ENCODE peak calls at places on chromosome 21, in six cellular contexts. One of them, this sample, is unnamed.

GRCh38 chr21:44456207-44456914 is 1.1 kb downstream of the LRRC3 start:
- DNase-seq in choroid plexus epithelial cell: no peak
- DNase-seq in epithelial cell of proximal tubule: no peak
- DNase-seq in psoas muscle: peak
- DNase-seq in HCT116: no peak
- DNase-seq in AG04450: no peak
- DNase-seq in this sample: no peak

GRCh38 chr21:25572895-25573310 is 34.4 kb downstream of the MRPL39 start:
- DNase-seq in AG04450: no peak
- DNase-seq in choroid plexus epithelial cell: peak
- DNase-seq in epithelial cell of proximal tubule: no peak
- DNase-seq in psoas muscle: no peak
- DNase-seq in HCT116: no peak
- DNase-seq in this sample: no peak

GRCh38 chr21:46634966-46635323 is 529 bp upstream of the PRMT2 start:
- DNase-seq in psoas muscle: no peak
- DNase-seq in choroid plexus epithelial cell: peak
- DNase-seq in epithelial cell of proximal tubule: no peak
- DNase-seq in AG04450: peak
- DNase-seq in HCT116: peak
- DNase-seq in this sample: peak

GRCh38 chr21:42855937-42856335 is 23.4 kb downstream of the WDR4 start:
- DNase-seq in AG04450: no peak
- DNase-seq in choroid plexus epithelial cell: no peak
- DNase-seq in epithelial cell of proximal tubule: no peak
- DNase-seq in psoas muscle: no peak
- DNase-seq in HCT116: no peak
- DNase-seq in this sample: no peak

GRCh38 chr21:42671778-42672593 is 18.6 kb downstream of the PDE9A start:
- DNase-seq in HCT116: no peak
- DNase-seq in choroid plexus epithelial cell: no peak
- DNase-seq in epithelial cell of proximal tubule: no peak
- DNase-seq in psoas muscle: no peak
- DNase-seq in AG04450: no peak
- DNase-seq in this sample: no peak

GRCh38 chr21:25425156-25425555 is 182.1 kb downstream of the MRPL39 start:
- DNase-seq in epithelial cell of proximal tubule: no peak
- DNase-seq in AG04450: no peak
- DNase-seq in choroid plexus epithelial cell: no peak
- DNase-seq in HCT116: no peak
- DNase-seq in psoas muscle: no peak
- DNase-seq in this sample: no peak

GRCh38 chr21:20789696-20790095 is 208.5 kb upstream of the NCAM2 start:
- DNase-seq in choroid plexus epithelial cell: peak
- DNase-seq in epithelial cell of proximal tubule: no peak
- DNase-seq in HCT116: no peak
- DNase-seq in psoas muscle: no peak
- DNase-seq in AG04450: no peak
- DNase-seq in this sample: no peak

GRCh38 chr21:31623664-31624063 is 35.8 kb upstream of the SOD1 start:
- DNase-seq in psoas muscle: no peak
- DNase-seq in choroid plexus epithelial cell: peak
- DNase-seq in epithelial cell of proximal tubule: no peak
- DNase-seq in HCT116: no peak
- DNase-seq in AG04450: no peak
- DNase-seq in this sample: peak

GRCh38 chr21:46083271-46084040 is 14.5 kb upstream of the COL6A2 start:
- DNase-seq in epithelial cell of proximal tubule: no peak
- DNase-seq in HCT116: no peak
- DNase-seq in AG04450: no peak
- DNase-seq in psoas muscle: peak
- DNase-seq in choroid plexus epithelial cell: no peak
- DNase-seq in this sample: no peak

GRCh38 chr21:45845063-45845789 is 136.3 kb upstream of the COL6A1 start:
- DNase-seq in epithelial cell of proximal tubule: no peak
- DNase-seq in AG04450: no peak
- DNase-seq in choroid plexus epithelial cell: peak
- DNase-seq in psoas muscle: no peak
- DNase-seq in HCT116: no peak
- DNase-seq in this sample: no peak

GRCh38 chr21:17610862-17611261 is 1.8 kb downstream of the BTG3 start:
- DNase-seq in psoas muscle: no peak
- DNase-seq in AG04450: no peak
- DNase-seq in choroid plexus epithelial cell: peak
- DNase-seq in epithelial cell of proximal tubule: no peak
- DNase-seq in HCT116: no peak
- DNase-seq in this sample: no peak

GRCh38 chr21:45906859-45907258 is 74.7 kb upstream of the COL6A1 start:
- DNase-seq in psoas muscle: peak
- DNase-seq in HCT116: no peak
- DNase-seq in AG04450: no peak
- DNase-seq in choroid plexus epithelial cell: no peak
- DNase-seq in epithelial cell of proximal tubule: no peak
- DNase-seq in this sample: no peak

GRCh38 chr21:45938811-45939520 is 42.6 kb upstream of the COL6A1 start:
- DNase-seq in AG04450: no peak
- DNase-seq in psoas muscle: peak
- DNase-seq in choroid plexus epithelial cell: no peak
- DNase-seq in HCT116: no peak
- DNase-seq in epithelial cell of proximal tubule: no peak
- DNase-seq in this sample: no peak

GRCh38 chr21:46005481-46005881 is 23.9 kb downstream of the COL6A1 start:
- DNase-seq in psoas muscle: no peak
- DNase-seq in AG04450: no peak
- DNase-seq in HCT116: no peak
- DNase-seq in choroid plexus epithelial cell: no peak
- DNase-seq in epithelial cell of proximal tubule: no peak
- DNase-seq in this sample: no peak

GRCh38 chr21:30842990-30843389 is 13.4 kb upstream of the KRTAP7-1 start:
- DNase-seq in epithelial cell of proximal tubule: no peak
- DNase-seq in AG04450: no peak
- DNase-seq in psoas muscle: no peak
- DNase-seq in HCT116: no peak
- DNase-seq in choroid plexus epithelial cell: no peak
- DNase-seq in this sample: no peak

GRCh38 chr21:45248893-45249381 is 38.8 kb downstream of the POFUT2 start:
- DNase-seq in epithelial cell of proximal tubule: no peak
- DNase-seq in choroid plexus epithelial cell: peak
- DNase-seq in psoas muscle: peak
- DNase-seq in HCT116: no peak
- DNase-seq in AG04450: no peak
- DNase-seq in this sample: no peak

GRCh38 chr21:14754259-14754604 is 208.1 kb upstream of the SAMSN1 start:
- DNase-seq in epithelial cell of proximal tubule: no peak
- DNase-seq in psoas muscle: no peak
- DNase-seq in choroid plexus epithelial cell: no peak
- DNase-seq in AG04450: no peak
- DNase-seq in HCT116: no peak
- DNase-seq in this sample: no peak

GRCh38 chr21:42537106-42537742 is 23.6 kb downstream of the SLC37A1 start:
- DNase-seq in psoas muscle: no peak
- DNase-seq in AG04450: no peak
- DNase-seq in epithelial cell of proximal tubule: no peak
- DNase-seq in choroid plexus epithelial cell: peak
- DNase-seq in HCT116: no peak
- DNase-seq in this sample: no peak

GRCh38 chr21:43585924-43586411 is 73.3 kb downstream of the HSF2BP start:
- DNase-seq in HCT116: peak
- DNase-seq in epithelial cell of proximal tubule: peak
- DNase-seq in AG04450: peak
- DNase-seq in choroid plexus epithelial cell: peak
- DNase-seq in psoas muscle: no peak
- DNase-seq in this sample: peak

GRCh38 chr21:45124596-45124995 is 50.2 kb downstream of the ADARB1 start:
- DNase-seq in AG04450: no peak
- DNase-seq in epithelial cell of proximal tubule: no peak
- DNase-seq in psoas muscle: no peak
- DNase-seq in choroid plexus epithelial cell: no peak
- DNase-seq in HCT116: no peak
- DNase-seq in this sample: no peak

GRCh38 chr21:44650973-44651675 is 3.3 kb downstream of the KRTAP12-4 start:
- DNase-seq in psoas muscle: no peak
- DNase-seq in epithelial cell of proximal tubule: no peak
- DNase-seq in AG04450: no peak
- DNase-seq in HCT116: no peak
- DNase-seq in choroid plexus epithelial cell: no peak
- DNase-seq in this sample: no peak

GRCh38 chr21:31124005-31124404 is 85.7 kb upstream of the KRTAP19-8 start:
- DNase-seq in HCT116: no peak
- DNase-seq in epithelial cell of proximal tubule: no peak
- DNase-seq in choroid plexus epithelial cell: no peak
- DNase-seq in psoas muscle: no peak
- DNase-seq in AG04450: no peak
- DNase-seq in this sample: no peak

GRCh38 chr21:38815060-38815405 is 9.3 kb downstream of the ETS2 start:
- DNase-seq in HCT116: no peak
- DNase-seq in psoas muscle: no peak
- DNase-seq in AG04450: no peak
- DNase-seq in choroid plexus epithelial cell: peak
- DNase-seq in epithelial cell of proximal tubule: no peak
- DNase-seq in this sample: no peak

GRCh38 chr21:29718081-29718815 is 221.5 kb downstream of the GRIK1 start:
- DNase-seq in choroid plexus epithelial cell: peak
- DNase-seq in psoas muscle: no peak
- DNase-seq in HCT116: no peak
- DNase-seq in AG04450: no peak
- DNase-seq in epithelial cell of proximal tubule: no peak
- DNase-seq in this sample: no peak

GRCh38 chr21:28016571-28016970 is 976.1 kb downstream of the LTN1 start:
- DNase-seq in HCT116: no peak
- DNase-seq in epithelial cell of proximal tubule: no peak
- DNase-seq in psoas muscle: no peak
- DNase-seq in choroid plexus epithelial cell: peak
- DNase-seq in AG04450: no peak
- DNase-seq in this sample: peak

GRCh38 chr21:28018213-28018612 is 974.5 kb downstream of the LTN1 start:
- DNase-seq in psoas muscle: no peak
- DNase-seq in HCT116: no peak
- DNase-seq in choroid plexus epithelial cell: no peak
- DNase-seq in epithelial cell of proximal tubule: no peak
- DNase-seq in AG04450: no peak
- DNase-seq in this sample: no peak

DNA sequence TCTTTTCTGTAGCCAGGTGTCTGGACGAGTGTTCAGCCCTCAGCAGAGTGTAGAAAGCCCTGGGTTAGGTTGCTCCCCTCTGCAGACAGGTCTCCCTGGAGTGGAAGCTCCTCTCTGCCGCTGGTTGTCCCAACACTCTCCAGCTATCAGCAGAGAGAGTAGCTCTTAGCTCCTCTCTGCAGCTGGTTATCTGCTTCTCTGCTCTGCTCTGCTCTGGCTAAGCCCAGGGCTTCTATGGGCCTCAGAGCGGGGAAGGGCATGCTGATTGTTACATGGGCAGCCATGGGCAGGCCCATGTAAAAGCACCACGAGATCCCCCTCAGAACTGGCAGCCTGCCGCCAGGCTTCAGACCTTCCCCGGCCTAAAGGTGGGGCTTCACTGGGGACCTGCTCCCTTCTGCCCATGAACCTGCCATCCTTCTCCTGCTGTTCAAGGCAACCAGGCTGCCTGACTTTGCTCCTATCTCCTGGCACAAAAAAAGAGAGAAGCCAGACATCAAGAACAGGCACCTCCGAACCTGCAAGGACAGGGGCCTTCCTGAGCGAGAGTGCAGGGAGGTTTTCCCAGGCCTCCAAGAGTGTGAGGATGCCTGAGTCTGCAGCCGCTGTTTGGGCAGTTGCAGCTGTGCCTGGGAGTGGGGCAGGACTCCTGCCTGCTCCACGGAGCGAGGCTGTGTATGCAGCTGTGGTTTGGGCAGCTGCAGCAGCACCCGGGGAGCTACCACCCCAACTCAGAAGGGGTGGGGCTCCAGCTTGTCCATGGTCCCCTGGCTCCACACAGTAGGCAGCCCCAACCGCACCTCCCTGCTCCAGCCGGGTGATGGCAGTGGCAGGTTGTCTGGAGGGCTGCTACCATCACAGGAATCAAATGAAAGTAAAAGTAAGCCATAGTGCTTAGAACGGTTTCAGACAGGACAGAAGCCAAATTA is 973.7 kb downstream of the LTN1 start:
- DNase-seq in HCT116: no peak
- DNase-seq in psoas muscle: peak
- DNase-seq in choroid plexus epithelial cell: peak
- DNase-seq in epithelial cell of proximal tubule: no peak
- DNase-seq in AG04450: no peak
- DNase-seq in this sample: no peak
- TF ChIP-seq CTCF in HCT116: no peak
- TF ChIP-seq CTCF in psoas muscle: peak
- TF ChIP-seq CTCF in choroid plexus epithelial cell: peak
- TF ChIP-seq CTCF in epithelial cell of proximal tubule: peak
- TF ChIP-seq CTCF in AG04450: no peak
- TF ChIP-seq CTCF in this sample: no peak

GRCh38 chr21:33800753-33801423 is 114.7 kb downstream of the ATP5PO start:
- DNase-seq in psoas muscle: no peak
- DNase-seq in choroid plexus epithelial cell: no peak
- DNase-seq in HCT116: no peak
- DNase-seq in epithelial cell of proximal tubule: no peak
- DNase-seq in AG04450: no peak
- DNase-seq in this sample: no peak

GRCh38 chr21:33802458-33802857 is 113.1 kb downstream of the ATP5PO start:
- DNase-seq in HCT116: no peak
- DNase-seq in epithelial cell of proximal tubule: no peak
- DNase-seq in psoas muscle: no peak
- DNase-seq in AG04450: no peak
- DNase-seq in choroid plexus epithelial cell: no peak
- DNase-seq in this sample: no peak

GRCh38 chr21:33797565-33797964 is 118.0 kb downstream of the ATP5PO start:
- DNase-seq in HCT116: no peak
- DNase-seq in choroid plexus epithelial cell: no peak
- DNase-seq in epithelial cell of proximal tubule: no peak
- DNase-seq in AG04450: no peak
- DNase-seq in psoas muscle: no peak
- DNase-seq in this sample: no peak

GRCh38 chr21:33799378-33800090 is 116.1 kb downstream of the ATP5PO start:
- DNase-seq in epithelial cell of proximal tubule: no peak
- DNase-seq in choroid plexus epithelial cell: no peak
- DNase-seq in AG04450: no peak
- DNase-seq in psoas muscle: no peak
- DNase-seq in HCT116: no peak
- DNase-seq in this sample: no peak

GRCh38 chr21:33801424-33802405 is 113.9 kb downstream of the ATP5PO start:
- DNase-seq in choroid plexus epithelial cell: peak
- DNase-seq in AG04450: peak
- DNase-seq in HCT116: peak
- DNase-seq in psoas muscle: peak
- DNase-seq in epithelial cell of proximal tubule: no peak
- DNase-seq in this sample: no peak
- H3K4me3 ChIP-seq in choroid plexus epithelial cell: no peak
- H3K4me3 ChIP-seq in AG04450: no peak
- H3K4me3 ChIP-seq in HCT116: no peak
- H3K4me3 ChIP-seq in psoas muscle: no peak
- H3K4me3 ChIP-seq in epithelial cell of proximal tubule: no peak
- H3K4me3 ChIP-seq in this sample: no peak

GRCh38 chr21:41360072-41360821 is 1.6 kb upstream of the MX2 start:
- DNase-seq in choroid plexus epithelial cell: peak
- DNase-seq in epithelial cell of proximal tubule: no peak
- DNase-seq in AG04450: peak
- DNase-seq in HCT116: no peak
- DNase-seq in psoas muscle: peak
- DNase-seq in this sample: no peak
- TF ChIP-seq CTCF in choroid plexus epithelial cell: no peak
- TF ChIP-seq CTCF in epithelial cell of proximal tubule: peak
- TF ChIP-seq CTCF in AG04450: peak
- TF ChIP-seq CTCF in HCT116: peak
- TF ChIP-seq CTCF in psoas muscle: no peak
- TF ChIP-seq CTCF in this sample: peak

GRCh38 chr21:35940074-35940927 is 120.0 kb downstream of the SETD4 start:
- DNase-seq in HCT116: peak
- DNase-seq in epithelial cell of proximal tubule: peak
- DNase-seq in choroid plexus epithelial cell: peak
- DNase-seq in AG04450: peak
- DNase-seq in psoas muscle: peak
- DNase-seq in this sample: peak
- H3K4me3 ChIP-seq in HCT116: no peak
- H3K4me3 ChIP-seq in epithelial cell of proximal tubule: no peak
- H3K4me3 ChIP-seq in choroid plexus epithelial cell: no peak
- H3K4me3 ChIP-seq in AG04450: no peak
- H3K4me3 ChIP-seq in psoas muscle: peak
- H3K4me3 ChIP-seq in this sample: no peak